ENCODE peak calls at places on chromosomes 6 and 20, in nine cellular contexts. J is IMR-90, H is left lung, W is astrocyte, A is H9, T is DND-41, R is heart right ventricle, Z is Peyer's patch, C is upper lobe of right lung. X is an unnamed sample.

GRCh38 chr6:105108631-105109262 is 71.1 kb downstream of the POPDC3 start:
- DNase-seq in W (no peak), C (no peak), Z (no peak), T (no peak), J (peak; percentile 22), R (no peak), H (no peak), A (no peak), X (no peak)

GRCh38 chr20:62741191-62741676 is 32.6 kb downstream of the NTSR1 start:
- DNase-seq in C (peak; percentile 51), W (no peak), J (no peak), H (peak; percentile 18), T (no peak), Z (peak; percentile 48), R (no peak), A (peak; percentile 62), X (peak; percentile 21)

GRCh38 chr6:80332013-80332412 is 225.5 kb downstream of the BCKDHB start:
- DNase-seq in R (no peak), J (no peak), W (no peak), T (no peak), A (no peak), Z (no peak), H (no peak), C (no peak), X (no peak)

GRCh38 chr6:83514877-83515466 is 2.6 kb downstream of the PRSS35 start:
- DNase-seq in J (peak; percentile 80), R (peak; percentile 16), T (peak; percentile 30), C (no peak), W (peak; percentile 33), A (no peak), H (no peak), Z (no peak), X (no peak)

GRCh38 chr6:147970970-147971369 is 371.7 kb upstream of the SASH1 start:
- DNase-seq in Z (no peak), J (peak; percentile 5), W (no peak), C (no peak), T (no peak), R (no peak), H (no peak), A (no peak), X (no peak)

GRCh38 chr20:843908-844307 is 10.4 kb downstream of the FAM110A start:
- DNase-seq in W (no peak), Z (peak; percentile 75), C (no peak), R (no peak), T (no peak), J (no peak), H (no peak), A (no peak), X (peak; percentile 62)

GRCh38 chr6:39927159-39927558 is 7.1 kb downstream of the MOCS1 start:
- DNase-seq in H (no peak), Z (peak; percentile 45), J (peak; percentile 41), C (no peak), T (no peak), R (no peak), A (no peak), W (peak; percentile 52), X (no peak)

GRCh38 chr20:32134026-32134425 is 24.5 kb downstream of the TM9SF4 start:
- DNase-seq in C (no peak), R (no peak), W (no peak), T (no peak), H (no peak), J (no peak), Z (no peak), A (no peak), X (no peak)

GRCh38 chr6:16698163-16698533 is 63.1 kb downstream of the ATXN1 start:
- DNase-seq in H (no peak), W (peak; percentile 42), Z (no peak), C (no peak), J (no peak), R (no peak), T (no peak), A (no peak), X (no peak)

GRCh38 chr6:150898390-150899170 is 33.1 kb downstream of the MTHFD1L start:
- DNase-seq in J (peak; percentile 57), Z (no peak), T (no peak), C (no peak), H (no peak), A (no peak), R (no peak), W (peak; percentile 73), X (no peak)

GRCh38 chr6:125906158-125906998 is 50.2 kb upstream of the HINT3 start:
- DNase-seq in W (no peak), H (no peak), A (peak; percentile 72), T (peak; percentile 38), C (peak; percentile 64), J (peak; percentile 27), R (peak; percentile 37), Z (peak; percentile 61), X (peak; percentile 55)

GRCh38 chr6:68709091-68709490 is 74.0 kb downstream of the ADGRB3 start:
- DNase-seq in H (no peak), C (no peak), A (no peak), W (no peak), Z (no peak), J (no peak), T (no peak), R (no peak), X (no peak)

GRCh38 chr6:132530293-132530974 is 7.6 kb upstream of the TAAR9 start:
- DNase-seq in T (peak; percentile 58), R (peak; percentile 61), J (peak; percentile 69), C (no peak), H (peak; percentile 35), Z (no peak), W (peak; percentile 25), A (peak; percentile 46), X (no peak)

GRCh38 chr20:63705232-63706026 is 2.3 kb downstream of the ARFRP1 start:
- DNase-seq in R (no peak), W (no peak), H (no peak), A (no peak), Z (no peak), T (no peak), J (no peak), C (no peak), X (peak; percentile 13)

GRCh38 chr6:166527849-166528248 is 58.6 kb downstream of the RAMACL start:
- DNase-seq in J (no peak), Z (no peak), R (no peak), C (no peak), T (no peak), H (no peak), W (no peak), A (no peak), X (no peak)

GRCh38 chr6:133895573-133896343 is 6.8 kb downstream of the TCF21 start:
- DNase-seq in J (no peak), A (peak; percentile 53), C (no peak), H (no peak), Z (peak; percentile 66), T (no peak), R (peak; percentile 43), W (no peak), X (peak; percentile 33)

GRCh38 chr6:99241905-99242534 is 107.5 kb downstream of the FAXC start:
- DNase-seq in H (no peak), W (peak; percentile 24), R (peak; percentile 16), T (peak; percentile 10), A (peak; percentile 45), Z (no peak), J (peak; percentile 40), C (no peak), X (no peak)

GRCh38 chr6:148440877-148441453 is 98.3 kb downstream of the SASH1 start:
- DNase-seq in J (peak; percentile 85), A (no peak), T (no peak), W (peak; percentile 79), C (peak; percentile 78), Z (no peak), H (peak; percentile 58), R (peak; percentile 58), X (no peak)

GRCh38 chr20:19609642-19610223 is 148.3 kb upstream of the RIN2 start:
- DNase-seq in J (no peak), Z (no peak), W (peak; percentile 56), C (no peak), A (no peak), H (no peak), T (no peak), R (no peak), X (no peak)

DNA sequence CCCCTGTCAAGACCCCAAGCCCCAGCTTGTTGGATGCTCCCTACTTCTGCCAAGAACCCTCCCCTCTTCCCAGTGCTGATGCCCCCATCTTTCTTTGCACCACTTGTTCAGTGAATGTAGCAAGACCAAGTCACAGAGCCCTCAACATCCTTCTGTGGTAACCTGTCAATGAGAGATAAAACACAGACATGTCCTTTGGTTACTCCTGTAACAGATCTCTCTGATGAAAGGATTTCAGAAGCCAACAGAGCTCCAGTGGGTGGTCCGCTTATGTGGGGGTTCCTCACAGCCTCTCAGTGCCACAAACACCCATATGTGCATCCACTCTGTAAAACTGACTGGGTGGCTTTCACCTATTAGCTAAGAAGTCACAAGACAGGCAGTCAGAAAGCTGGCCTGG is 93.2 kb upstream of the CST7 start:
- DNase-seq in W (no peak), H (no peak), Z (no peak), C (no peak), J (no peak), A (no peak), R (no peak), T (no peak), X (no peak)
- H3K9me3 ChIP-seq in W (peaks cover 2% of the 10 kb centered on the region), H (peaks cover 16% of the 10 kb centered on the region), Z (no peaks in the 10 kb centered on the region), C (no peaks in the 10 kb centered on the region), J (peaks cover 9% of the 10 kb centered on the region), A (peaks cover 19% of the 10 kb centered on the region), R (no peaks in the 10 kb centered on the region), T (peaks cover 49% of the 10 kb centered on the region), X (peaks cover 4% of the 10 kb centered on the region)

GRCh38 chr6:48678390-48678789 is 567.4 kb upstream of the PTCHD4 start:
- DNase-seq in R (no peak), W (no peak), J (no peak), C (no peak), H (no peak), Z (no peak), T (no peak), A (no peak), X (no peak)
- TF ChIP-seq CTCF in R (no peak), W (no peak), J (no peak), C (no peak), H (no peak), Z (no peak), T (no peak), A (no peak), X (no peak)

DNA sequence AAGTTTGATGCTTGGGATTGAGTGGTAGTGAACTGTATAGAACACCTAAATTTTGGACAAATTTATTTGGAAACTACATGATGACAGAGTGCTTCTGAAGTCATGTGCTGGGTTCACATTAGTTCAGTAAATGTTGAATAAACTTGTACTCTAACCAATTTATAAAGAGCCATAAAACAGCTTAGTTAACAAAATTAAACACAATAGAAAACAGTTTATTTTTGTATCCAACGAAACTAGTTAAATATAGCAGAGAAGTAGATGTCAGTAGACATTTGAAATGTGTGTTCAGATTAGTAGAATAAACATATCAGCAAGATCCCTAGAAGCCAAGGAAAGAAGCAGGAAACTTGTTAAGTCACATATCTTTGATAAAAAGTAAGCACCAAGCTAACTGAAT is 32.1 kb downstream of the SCAF8 start:
- DNase-seq in W (no peak), A (no peak), Z (no peak), T (no peak), J (no peak), H (no peak), C (no peak), R (no peak), X (no peak)
- H3K4me1 ChIP-seq in W (peaks cover 5% of the 10 kb centered on the region), A (peaks cover 2% of the 10 kb centered on the region), Z (no peaks in the 10 kb centered on the region), T (no peaks in the 10 kb centered on the region), J (peaks cover 15% of the 10 kb centered on the region), H (peaks cover 11% of the 10 kb centered on the region), C (peaks cover 36% of the 10 kb centered on the region), R (peaks cover 71% of the 10 kb centered on the region), X (peaks cover 6% of the 10 kb centered on the region)

DNA sequence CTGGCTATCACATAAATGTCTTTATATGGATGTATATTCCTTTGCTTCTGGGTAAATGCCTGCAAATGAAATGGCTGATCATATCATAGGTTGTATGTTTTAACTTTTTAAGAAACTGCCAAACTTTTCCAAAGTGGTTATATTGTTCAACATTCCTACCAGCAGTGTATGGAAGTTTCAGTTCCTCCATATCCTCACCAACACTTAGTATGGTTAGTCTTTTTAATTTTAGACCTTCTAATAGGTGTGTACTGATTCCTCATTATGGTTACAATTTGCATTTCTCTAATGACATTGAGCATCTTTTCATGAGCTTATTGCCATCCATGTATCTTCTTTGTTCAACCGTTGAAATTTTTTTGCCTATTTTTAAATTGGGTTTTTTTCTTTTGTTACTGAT is 155.4 kb downstream of the ZFAND3 start:
- DNase-seq in T (no peak), C (no peak), Z (no peak), A (no peak), J (no peak), H (no peak), W (no peak), R (no peak), X (no peak)
- H3K9me3 ChIP-seq in T (peaks cover 12% of the 10 kb centered on the region), C (peaks cover 9% of the 10 kb centered on the region), Z (no peaks in the 10 kb centered on the region), A (peaks cover 6% of the 10 kb centered on the region), J (peaks cover 2% of the 10 kb centered on the region), H (peaks cover 19% of the 10 kb centered on the region), W (no peaks in the 10 kb centered on the region), R (peaks cover 16% of the 10 kb centered on the region), X (peaks cover 13% of the 10 kb centered on the region)

X was measured in mucosa of descending colon.